ENCODE peak calls at places on chromosome 16, in four cellular contexts. E is stimulated activated CD4-positive, alpha-beta T cell treated with anti-CD3 and anti-CD28 coated beads, Interleukin-1b, Interleukin-23, amount 100 ng/mL, for 24 hours; C is PC-9; A is AG09319. M is an unnamed sample.

GRCh38 chr16:88504489-88505404 is 51.7 kb downstream of the ZFPM1 start:
- DNase-seq in C (no peak), E (no peak), A (no peak), M (no peak)

GRCh38 chr16:14490281-14490680 is 139.8 kb downstream of the PARN start:
- DNase-seq in E (no peak), A (no peak), C (no peak), M (no peak)

GRCh38 chr16:3180445-3180878 is 7.5 kb upstream of the OR1F1 start:
- DNase-seq in C (no peak), E (no peak), A (no peak), M (no peak)

GRCh38 chr16:898216-898615 is 72.6 kb downstream of the LMF1 start:
- DNase-seq in E (no peak), A (no peak), C (no peak), M (no peak)

GRCh38 chr16:29148867-29149272 is 164.0 kb downstream of the LAT start:
- DNase-seq in E (peak; percentile 7), C (no peak), A (no peak), M (no peak)

GRCh38 chr16:2707368-2708289 is 12.4 kb downstream of the PRSS27 start:
- DNase-seq in A (no peak), C (no peak), E (no peak), M (no peak)

GRCh38 chr16:88368036-88368435 is 14.7 kb upstream of the ZNF469 start:
- DNase-seq in A (no peak), C (no peak), E (no peak), M (no peak)

GRCh38 chr16:54281535-54282201 is 4.9 kb downstream of the IRX3 start:
- DNase-seq in C (no peak), E (no peak), A (no peak), M (no peak)

GRCh38 chr16:8887952-8888560 is 5.9 kb downstream of the LITAFD start:
- DNase-seq in E (no peak), A (no peak), C (no peak), M (no peak)

GRCh38 chr16:10971560-10971961 is 27.2 kb downstream of the CLEC16A start:
- DNase-seq in E (no peak), A (peak; percentile 95), C (peak; percentile 82), M (peak; percentile 41)

GRCh38 chr16:11250091-11250785 is 5.8 kb downstream of the SOCS1 start:
- DNase-seq in A (no peak), C (peak; percentile 53), E (no peak), M (no peak)

GRCh38 chr16:11253009-11253994 is 2.7 kb downstream of the SOCS1 start:
- DNase-seq in A (no peak), E (no peak), C (no peak), M (no peak)

GRCh38 chr16:84174396-84174795 is 12.5 kb downstream of the TAF1C start:
- DNase-seq in E (no peak), A (no peak), C (no peak), M (no peak)

GRCh38 chr16:68436581-68436980 is 11.7 kb downstream of the SMPD3 start:
- DNase-seq in E (no peak), C (no peak), A (no peak), M (no peak)

GRCh38 chr16:66521227-66521626 is 28.7 kb downstream of the TK2 start:
- DNase-seq in A (no peak), C (no peak), E (no peak), M (no peak)